ENCODE peak calls at places on chromosomes 11 and 22, in seven cellular contexts. P is neuronal stem cell, M is H9, G is mesenchymal stem cell, Q is mesendoderm, T is endodermal cell, I is colonic mucosa. B is an unnamed sample.

GRCh38 chr11:112159098-112159761 is 4.7 kb downstream of the IL18 start:
- DNase-seq in M (no peak), G (no peak), P (no peak), Q (no peak), T (no peak), I (no peak), B (no peak)

GRCh38 chr11:28347351-28347750 is 239.2 kb downstream of the METTL15 start:
- DNase-seq in I (no peak), M (no peak), Q (no peak), T (no peak), G (no peak), P (no peak), B (no peak)

GRCh38 chr11:36450391-36450714 is 59.7 kb downstream of the TRAF6 start:
- DNase-seq in T (no peak), M (no peak), Q (no peak), G (peak; percentile 9), I (no peak), P (no peak), B (no peak)

GRCh38 chr11:107590460-107591097 is 368 bp upstream of the ELMOD1 start:
- DNase-seq in T (peak; percentile 67), G (peak; percentile 13), I (no peak), P (no peak), M (peak; percentile 36), Q (no peak), B (no peak)

GRCh38 chr22:35561796-35562526 is 21.3 kb downstream of the RASD2 start:
- DNase-seq in I (no peak), M (peak; percentile 81), Q (peak; percentile 90), P (no peak), T (peak; percentile 90), G (peak; percentile 81), B (peak; percentile 17)

GRCh38 chr11:20670932-20671403 is 1.6 kb downstream of the NELL1 start:
- DNase-seq in M (peak; percentile 45), P (no peak), Q (peak; percentile 30), I (no peak), T (peak; percentile 73), G (no peak), B (no peak)

GRCh38 chr11:23727821-23728220 is 769.0 kb upstream of the LUZP2 start:
- DNase-seq in G (peak; percentile 45), M (no peak), Q (peak; percentile 66), I (no peak), T (no peak), P (no peak), B (no peak)

GRCh38 chr22:44870021-44870420 is 117.6 kb downstream of the ARHGAP8 start:
- DNase-seq in M (peak; percentile 66), I (no peak), T (peak; percentile 76), G (no peak), P (peak; percentile 11), Q (peak; percentile 87), B (peak; percentile 65)

GRCh38 chr11:107819361-107820014 is 39.1 kb downstream of the SLC35F2 start:
- DNase-seq in P (no peak), M (no peak), I (no peak), T (no peak), G (peak; percentile 40), Q (no peak), B (no peak)

GRCh38 chr11:111422494-111423249 is 43.6 kb upstream of the POU2AF1 start:
- DNase-seq in T (peak; percentile 95), G (peak; percentile 33), P (peak; percentile 61), M (peak; percentile 88), I (peak; percentile 71), Q (peak; percentile 90), B (peak; percentile 72)

GRCh38 chr22:31872209-31872608 is 72.1 kb upstream of the YWHAH start:
- DNase-seq in Q (peak; percentile 56), G (peak; percentile 24), P (no peak), I (no peak), M (peak; percentile 38), T (peak; percentile 74), B (no peak)

GRCh38 chr11:70024773-70025045 is 53.4 kb upstream of the ANO1 start:
- DNase-seq in G (no peak), M (peak; percentile 10), I (no peak), Q (no peak), T (peak; percentile 26), P (no peak), B (no peak)

GRCh38 chr22:35275580-35275979 is 18.3 kb downstream of the HMGXB4 start:
- DNase-seq in I (no peak), T (no peak), Q (no peak), P (no peak), M (no peak), G (no peak), B (no peak)

GRCh38 chr11:69374110-69374981 is 80.4 kb downstream of the MYEOV start:
- DNase-seq in G (no peak), M (peak; percentile 45), I (peak; percentile 74), T (peak; percentile 53), P (no peak), Q (no peak), B (no peak)

GRCh38 chr11:44177905-44178304 is 82.4 kb downstream of the EXT2 start:
- DNase-seq in Q (no peak), I (no peak), T (no peak), M (no peak), P (no peak), G (peak; percentile 1), B (no peak)

GRCh38 chr11:65225284-65226102 is 36.3 kb upstream of the POLA2 start:
- DNase-seq in P (peak; percentile 36), I (peak; percentile 58), G (peak; percentile 68), T (peak; percentile 89), M (peak; percentile 69), Q (peak; percentile 78), B (peak; percentile 26)

GRCh38 chr11:38593649-38594048 is 1995.6 kb upstream of the RAG2 start:
- DNase-seq in P (no peak), Q (no peak), M (no peak), T (no peak), I (no peak), G (peak; percentile 36), B (no peak)

GRCh38 chr11:78040691-78041379 is 17.8 kb upstream of the KCTD14 start:
- DNase-seq in G (no peak), I (no peak), P (no peak), M (peak; percentile 53), T (peak; percentile 67), Q (peak; percentile 68), B (peak; percentile 22)

GRCh38 chr11:76701701-76702100 is 31.2 kb upstream of the LRRC32 start:
- DNase-seq in P (no peak), I (no peak), Q (peak; percentile 26), G (peak; percentile 66), T (no peak), M (no peak), B (no peak)

GRCh38 chr11:47672283-47672730 is 29.9 kb upstream of the MTCH2 start:
- DNase-seq in Q (peak; percentile 37), G (peak; percentile 5), P (no peak), I (no peak), M (no peak), T (no peak), B (no peak)

GRCh38 chr11:50188040-50188439 is 155.4 kb downstream of the OR4C45 start:
- DNase-seq in G (no peak), Q (no peak), T (no peak), P (no peak), I (no peak), M (no peak), B (no peak)

GRCh38 chr11:128326791-128327190 is 260.6 kb downstream of the ETS1 start:
- DNase-seq in I (no peak), M (no peak), P (no peak), Q (no peak), G (no peak), T (no peak), B (no peak)

GRCh38 chr11:130612291-130612802 is 163.9 kb downstream of the ADAMTS15 start:
- DNase-seq in T (no peak), I (no peak), G (peak; percentile 85), P (no peak), Q (peak; percentile 38), M (no peak), B (no peak)

GRCh38 chr11:75615709-75616108 is 53.1 kb downstream of the MAP6 start:
- DNase-seq in I (no peak), T (no peak), M (no peak), Q (no peak), G (no peak), P (no peak), B (no peak)

GRCh38 chr11:45332486-45332934 is 46.4 kb upstream of the SYT13 start:
- DNase-seq in M (peak; percentile 51), P (peak; percentile 51), Q (peak; percentile 50), T (peak; percentile 79), G (peak; percentile 61), I (peak; percentile 38), B (peak; percentile 40)

GRCh38 chr11:15629690-15630321 is 515.1 kb downstream of the INSC start:
- DNase-seq in P (no peak), Q (peak; percentile 77), I (peak; percentile 65), G (no peak), M (peak; percentile 72), T (peak; percentile 90), B (no peak)

GRCh38 chr22:20549232-20549841 is 41.9 kb downstream of the MED15 start:
- DNase-seq in Q (no peak), I (no peak), M (no peak), T (no peak), P (no peak), G (no peak), B (peak; percentile 70)

GRCh38 chr11:120305286-120305685 is 19.8 kb upstream of the TLCD5 start:
- DNase-seq in I (peak; percentile 77), P (no peak), G (no peak), M (no peak), T (no peak), Q (no peak), B (no peak)

GRCh38 chr11:112206071-112206470 is 20.2 kb upstream of the PTS start:
- DNase-seq in G (no peak), P (no peak), I (no peak), T (no peak), Q (no peak), M (no peak), B (no peak)

DNA sequence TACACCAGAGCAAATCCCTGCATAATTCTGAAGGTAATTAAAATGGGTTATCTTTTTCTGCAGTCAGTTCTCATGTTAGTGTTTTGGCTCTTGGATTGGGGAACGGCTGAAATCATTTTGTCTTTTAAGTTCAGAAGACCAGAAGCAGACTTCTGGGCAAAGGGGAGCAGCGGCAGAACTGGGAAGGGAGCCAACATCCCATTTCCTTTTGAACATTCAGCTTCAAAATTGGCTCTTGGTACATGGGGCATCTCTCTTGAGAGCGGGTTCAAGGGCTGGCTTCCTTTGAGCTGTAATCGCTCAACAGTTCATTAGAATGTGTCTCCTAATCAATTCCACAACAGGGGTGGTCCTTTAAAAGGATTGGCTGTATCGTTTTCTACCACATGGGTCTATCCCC is 110.2 kb upstream of the MTNR1B start:
- DNase-seq in Q (no peak), G (no peak), P (no peak), M (no peak), I (no peak), T (no peak), B (no peak)
- H3K9ac ChIP-seq in Q (no peak overlapping the region), G (no peak overlapping the region), P (no peak overlapping the region), M (no peak overlapping the region), I (no peak overlapping the region), T (no peak overlapping the region), B (no peak overlapping the region)

GRCh38 chr11:2987881-2988280 is 4.2 kb downstream of the NAP1L4 start:
- DNase-seq in M (no peak), Q (no peak), I (no peak), T (no peak), G (no peak), P (no peak), B (no peak)
- H3K9ac ChIP-seq in M (peak overlapping the region; percentile 40), Q (no peak overlapping the region), I (peak overlapping the region; percentile 9), T (no peak overlapping the region), G (peak overlapping the region; percentile 96), P (no peak overlapping the region), B (peak overlapping the region; percentile 94)

GRCh38 chr11:113550179-113550578 is 75.0 kb upstream of the DRD2 start:
- DNase-seq in M (no peak), G (no peak), Q (no peak), T (peak; percentile 37), I (no peak), P (no peak), B (no peak)
- H3K9ac ChIP-seq in M (no peak overlapping the region), G (no peak overlapping the region), Q (no peak overlapping the region), T (no peak overlapping the region), I (no peak overlapping the region), P (no peak overlapping the region), B (no peak overlapping the region)

GRCh38 chr22:50160947-50161346 is 9.6 kb upstream of the PANX2 start:
- DNase-seq in T (peak; percentile 47), G (no peak), M (no peak), Q (no peak), I (no peak), P (no peak), B (no peak)
- H3K9ac ChIP-seq in T (no peak overlapping the region), G (no peak overlapping the region), M (no peak overlapping the region), Q (no peak overlapping the region), I (no peak overlapping the region), P (no peak overlapping the region), B (no peak overlapping the region)

B was measured in DND-41.